ENCODE peak calls at places on chromosomes 11 and 22, in five cellular contexts. N, F, X, S and Z are unnamed samples.

GRCh38 chr11:131691558-131692041 is 321.2 kb downstream of the NTM start:
- DNase-seq in N (no peak), F (peak), X (no peak), S (peak), Z (peak)

GRCh38 chr22:25942989-25943411 is 201.0 kb downstream of the MYO18B start:
- DNase-seq in N (no peak), F (no peak), X (no peak), S (no peak), Z (no peak)

GRCh38 chr11:83092488-83093384 is 21.0 kb upstream of the RAB30 start:
- DNase-seq in N (no peak), F (no peak), X (no peak), S (peak), Z (no peak)

GRCh38 chr11:296976-297665 is 2.2 kb downstream of the IFITM5 start:
- DNase-seq in N (peak), F (no peak), X (no peak), S (no peak), Z (no peak)

GRCh38 chr11:69337211-69337721 is 43.3 kb downstream of the MYEOV start:
- DNase-seq in N (no peak), F (no peak), X (no peak), S (peak), Z (peak)

GRCh38 chr11:128262463-128263345 is 324.7 kb downstream of the ETS1 start:
- DNase-seq in N (no peak), F (no peak), X (no peak), S (no peak), Z (no peak)

GRCh38 chr11:121451178-121451981 is 734 bp upstream of the SORL1 start:
- DNase-seq in N (no peak), F (no peak), X (no peak), S (no peak), Z (no peak)

GRCh38 chr11:64856382-64857227 is 12.2 kb upstream of the CDC42BPG start:
- DNase-seq in N (peak), F (no peak), X (no peak), S (peak), Z (no peak)

GRCh38 chr11:18366286-18366685 is 28.1 kb upstream of the LDHA start:
- DNase-seq in N (no peak), F (no peak), X (no peak), S (no peak), Z (no peak)

GRCh38 chr11:66008468-66009101 is 3.2 kb upstream of the CST6 start:
- DNase-seq in N (no peak), F (no peak), X (no peak), S (peak), Z (no peak)

GRCh38 chr11:47917643-47918369 is 62.6 kb upstream of the PTPRJ start:
- DNase-seq in N (no peak), F (no peak), X (no peak), S (peak), Z (no peak)

GRCh38 chr22:23404689-23405365 is 175.3 kb downstream of the IGLL1 start:
- DNase-seq in N (no peak), F (no peak), X (no peak), S (peak), Z (no peak)

GRCh38 chr11:5367461-5368074 is 16.0 kb upstream of the OR51M1 start:
- DNase-seq in N (no peak), F (no peak), X (no peak), S (no peak), Z (no peak)

DNA sequence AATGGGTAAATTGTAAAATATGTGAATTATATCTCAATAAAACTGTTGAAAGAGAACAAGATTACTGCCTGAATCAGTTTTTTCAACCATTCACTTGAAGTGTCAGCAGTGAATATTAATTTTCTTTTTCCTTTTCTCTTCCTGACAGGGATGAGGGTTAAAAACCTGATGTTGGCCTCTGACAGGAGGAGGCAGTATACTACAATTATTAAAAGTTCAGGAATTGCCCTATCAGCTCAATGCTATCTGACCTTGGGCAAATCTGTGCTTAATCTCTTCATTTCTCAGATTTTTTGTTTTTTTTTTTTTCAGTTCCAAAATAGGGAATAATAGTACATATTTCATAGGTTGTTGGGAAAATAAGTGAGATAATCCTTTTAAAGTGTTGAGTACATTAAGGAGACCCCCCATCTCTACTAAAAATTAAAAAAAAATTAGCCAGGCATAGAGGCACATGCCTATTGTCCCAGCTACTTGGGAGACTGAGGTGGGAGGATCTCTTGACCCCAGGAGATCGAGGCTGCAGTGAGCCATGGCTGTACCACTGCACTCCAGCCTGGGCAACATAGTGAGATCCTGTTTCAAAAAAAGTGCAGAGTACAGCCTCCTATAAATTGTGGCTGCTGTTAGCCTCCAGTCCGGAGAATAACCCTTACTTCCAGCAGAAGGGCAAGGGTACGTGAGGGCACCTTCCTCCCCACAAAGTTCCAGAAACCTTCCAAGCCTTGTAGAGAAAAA is 48.8 kb downstream of the TRIM44 start:
- DNase-seq in N (no peak), F (no peak), X (no peak), S (peak), Z (no peak)
- TF ChIP-seq CTCF in N (peak), F (peak), X (peak), S (peak), Z (peak)

GRCh38 chr11:77411238-77411637 is 62.7 kb downstream of the PAK1 start:
- DNase-seq in N (no peak), F (peak), X (no peak), S (peak), Z (peak)

GRCh38 chr11:77410076-77410827 is 63.6 kb downstream of the PAK1 start:
- DNase-seq in N (no peak), F (no peak), X (no peak), S (no peak), Z (no peak)

GRCh38 chr11:77413850-77414249 is 60.0 kb downstream of the PAK1 start:
- DNase-seq in N (no peak), F (no peak), X (no peak), S (no peak), Z (no peak)

GRCh38 chr11:77412814-77413213 is 61.1 kb downstream of the PAK1 start:
- DNase-seq in N (no peak), F (no peak), X (no peak), S (no peak), Z (no peak)

GRCh38 chr11:77411717-77412441 is 62.0 kb downstream of the PAK1 start:
- DNase-seq in N (peak), F (peak), X (peak), S (peak), Z (peak)
- TF ChIP-seq CTCF in N (no peak), F (no peak), X (no peak), S (peak), Z (peak)

GRCh38 chr22:16933924-16934282 is 74.1 kb downstream of the GAB4 start:
- DNase-seq in N (no peak), F (no peak), X (no peak), S (no peak), Z (no peak)

GRCh38 chr22:16933274-16933923 is 74.6 kb downstream of the GAB4 start:
- DNase-seq in N (no peak), F (no peak), X (no peak), S (peak), Z (no peak)

GRCh38 chr22:16935209-16935608 is 72.8 kb downstream of the GAB4 start:
- DNase-seq in N (no peak), F (no peak), X (no peak), S (no peak), Z (no peak)

GRCh38 chr22:16936625-16937024 is 71.4 kb downstream of the GAB4 start:
- DNase-seq in N (no peak), F (no peak), X (no peak), S (no peak), Z (no peak)

GRCh38 chr22:16932577-16932976 is 75.4 kb downstream of the GAB4 start:
- DNase-seq in N (no peak), F (no peak), X (no peak), S (no peak), Z (no peak)
- TF ChIP-seq CTCF in N (no peak), F (no peak), X (peak), S (no peak), Z (no peak)

DNA sequence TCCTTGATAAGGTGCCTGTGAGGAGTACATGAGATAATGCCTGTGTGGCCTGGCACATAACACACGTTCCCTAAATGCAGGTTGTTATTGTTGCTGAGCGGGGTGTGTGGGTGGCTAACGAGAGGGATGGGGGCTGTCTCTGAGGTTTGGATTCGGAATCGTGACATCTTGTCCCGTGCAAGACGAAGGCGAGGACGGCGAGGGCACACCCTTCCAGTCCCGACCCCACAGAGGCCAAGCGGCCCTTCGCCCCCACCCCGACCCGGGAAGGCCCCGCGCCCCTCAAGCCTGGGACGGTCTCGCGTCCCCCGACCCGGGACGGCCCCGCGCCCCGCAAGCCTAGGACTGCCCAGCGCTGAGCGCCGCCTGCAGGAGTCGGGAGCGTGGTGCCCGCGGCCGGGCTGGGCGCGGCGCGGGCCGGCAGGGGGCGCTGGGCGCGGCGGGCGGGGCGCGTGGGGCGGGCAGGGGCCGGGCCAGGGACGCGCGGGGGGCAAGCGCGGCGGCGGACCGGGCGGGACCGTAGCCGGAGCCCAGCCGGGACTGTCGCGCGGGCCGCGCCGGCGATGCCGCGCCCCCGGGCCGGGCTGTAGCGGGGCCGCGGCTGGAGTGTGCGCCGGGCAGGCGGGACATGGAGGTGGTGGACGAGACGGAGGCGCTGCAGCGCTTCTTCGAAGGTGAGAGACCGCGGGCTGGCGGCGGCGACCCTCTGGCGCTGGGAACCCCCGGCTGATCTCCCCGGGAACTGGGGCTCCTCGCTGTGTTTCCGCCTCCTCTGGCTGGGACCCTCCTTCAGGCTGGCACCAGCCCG is at the start of gene MYRF:
- DNase-seq in N (no peak), F (peak), X (no peak), S (peak), Z (peak)
- TF ChIP-seq CTCF in N (peak), F (peak), X (peak), S (peak), Z (peak)

DNA sequence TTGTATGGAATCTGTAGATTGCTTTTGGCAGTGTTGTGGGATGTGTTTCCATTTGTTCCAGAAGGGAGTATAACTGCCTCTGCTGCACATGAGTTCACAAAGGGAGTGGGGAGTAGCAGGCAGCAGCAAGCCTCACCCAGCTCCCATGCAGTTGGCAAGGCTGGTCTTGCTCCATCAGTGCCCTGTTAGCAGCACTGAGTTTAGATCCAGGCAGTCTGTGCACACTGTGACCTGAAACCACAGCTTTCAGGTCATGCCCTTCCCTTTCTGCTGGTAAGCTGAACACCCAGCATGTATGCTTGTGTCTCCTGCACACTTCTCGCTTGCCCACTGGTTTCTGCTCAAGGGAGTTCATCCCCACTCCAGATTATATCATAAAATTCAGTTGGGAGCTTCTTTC is 3.7 kb upstream of the NUCB2 start:
- DNase-seq in N (no peak), F (no peak), X (no peak), S (peak), Z (no peak)
- TF ChIP-seq CTCF in N (no peak), F (no peak), X (no peak), S (no peak), Z (no peak)